ENCODE peak calls at places on chromosomes 4 and X, in eight cellular contexts. R is GM12878, T is endothelial cell of umbilical vein, Y is HCT116, B is SK-N-SH, O is HepG2, P is H1, C is K562. S is an unnamed sample.

GRCh38 chr4:21517460-21517859 is 431.1 kb downstream of the KCNIP4 start:
- DNase-seq in O (no peak), P (no peak), B (no peak), T (no peak), Y (no peak), R (no peak), C (no peak), S (no peak)

GRCh38 chrX:49269768-49270248 is at the start of gene PPP1R3F:
- DNase-seq in C (no peak), Y (no peak), P (no peak), O (no peak), R (no peak), B (no peak), T (peak), S (no peak)

GRCh38 chrX:139720136-139720535 is 12.2 kb upstream of the MCF2 start:
- DNase-seq in R (no peak), P (peak), B (no peak), T (peak), C (no peak), O (peak), Y (no peak), S (no peak)

GRCh38 chrX:154526901-154527675 is 11.1 kb upstream of the FAM3A start:
- DNase-seq in B (peak), T (peak), C (peak), Y (peak), O (peak), P (no peak), R (peak), S (no peak)

GRCh38 chr4:94332983-94333590 is 9.5 kb downstream of the HPGDS start:
- DNase-seq in R (no peak), Y (no peak), O (peak), T (peak), B (no peak), C (no peak), P (no peak), S (no peak)

GRCh38 chr4:139492429-139492828 is 38.5 kb downstream of the RAB33B start:
- DNase-seq in R (no peak), B (no peak), Y (no peak), O (no peak), P (no peak), T (no peak), C (no peak), S (no peak)

GRCh38 chr4:102780476-102781144 is 19.8 kb upstream of the MANBA start:
- DNase-seq in O (peak), Y (no peak), R (no peak), P (no peak), C (peak), B (no peak), T (no peak), S (no peak)

GRCh38 chrX:9627827-9628406 is 137.7 kb downstream of the GPR143 start:
- DNase-seq in O (no peak), C (no peak), R (no peak), B (no peak), P (no peak), Y (no peak), T (no peak), S (no peak)

GRCh38 chr4:89590102-89590501 is 246.9 kb downstream of the SNCA start:
- DNase-seq in Y (no peak), O (no peak), B (no peak), C (no peak), P (no peak), R (no peak), T (no peak), S (no peak)

GRCh38 chrX:9668537-9668936 is 97.1 kb downstream of the GPR143 start:
- DNase-seq in B (no peak), R (no peak), C (no peak), Y (no peak), T (no peak), O (no peak), P (no peak), S (no peak)

GRCh38 chr4:182872886-182873285 is 44.3 kb downstream of the DCTD start:
- DNase-seq in O (no peak), P (no peak), R (no peak), C (no peak), B (no peak), Y (no peak), T (no peak), S (no peak)

GRCh38 chr4:101835121-101835904 is 44.8 kb downstream of the BANK1 start:
- DNase-seq in B (peak), P (no peak), Y (no peak), R (no peak), T (peak), O (peak), C (no peak), S (no peak)

GRCh38 chrX:41737065-41737464 is 13.1 kb downstream of the GPR82 start:
- DNase-seq in C (peak), T (no peak), O (no peak), Y (no peak), R (no peak), P (no peak), B (no peak), S (no peak)

GRCh38 chrX:817759-818158 is 187.2 kb downstream of the SHOX start:
- DNase-seq in O (no peak), Y (no peak), R (no peak), B (no peak), T (no peak), P (no peak), C (no peak), S (no peak)

GRCh38 chr4:72468904-72469502 is 100.0 kb downstream of the ADAMTS3 start:
- DNase-seq in R (no peak), T (peak), O (peak), P (no peak), Y (peak), B (no peak), C (peak), S (peak)

GRCh38 chr4:88177981-88178632 is 19.7 kb upstream of the ABCG2 start:
- DNase-seq in B (no peak), T (peak), C (peak), O (peak), P (peak), R (no peak), Y (peak), S (peak)

GRCh38 chrX:66051989-66052388 is 12.1 kb upstream of the VSIG4 start:
- DNase-seq in P (no peak), R (no peak), C (no peak), Y (no peak), O (no peak), T (no peak), B (no peak), S (no peak)

GRCh38 chr4:131001371-131001770 is 1905.4 kb downstream of the C4orf33 start:
- DNase-seq in P (no peak), O (no peak), C (no peak), T (peak), R (no peak), Y (no peak), B (no peak), S (no peak)

GRCh38 chrX:56764153-56764974 is 35.3 kb downstream of the NBDY start:
- DNase-seq in R (peak), P (no peak), O (peak), C (peak), Y (peak), T (peak), B (peak), S (peak)

GRCh38 chr4:149997881-149998421 is 80.3 kb upstream of the DCLK2 start:
- DNase-seq in C (no peak), T (peak), B (no peak), Y (peak), P (no peak), O (peak), R (no peak), S (no peak)

GRCh38 chr4:7588002-7588401 is 153.3 kb upstream of the PSAPL1 start:
- DNase-seq in Y (no peak), O (no peak), B (no peak), C (no peak), R (no peak), T (no peak), P (no peak), S (no peak)

GRCh38 chrX:39576081-39576701 is 521.6 kb downstream of the BCOR start:
- DNase-seq in C (no peak), O (no peak), Y (no peak), B (peak), R (no peak), T (no peak), P (no peak), S (no peak)

GRCh38 chr4:2923141-2923551 is 40.1 kb downstream of the NOP14 start:
- DNase-seq in O (no peak), Y (no peak), R (no peak), B (no peak), P (no peak), T (no peak), C (no peak), S (no peak)

GRCh38 chr4:184064877-184065276 is 152.8 kb downstream of the ENPP6 start:
- DNase-seq in T (no peak), O (peak), P (no peak), Y (no peak), B (no peak), R (no peak), C (no peak), S (no peak)

GRCh38 chrX:74656079-74656745 is 41.8 kb upstream of the RLIM start:
- DNase-seq in C (no peak), P (no peak), T (no peak), O (no peak), B (no peak), R (no peak), Y (no peak), S (no peak)

GRCh38 chrX:119503484-119503861 is 35.2 kb downstream of the SLC25A5 start:
- DNase-seq in O (peak), R (no peak), Y (no peak), T (peak), B (no peak), P (no peak), C (no peak), S (no peak)

DNA sequence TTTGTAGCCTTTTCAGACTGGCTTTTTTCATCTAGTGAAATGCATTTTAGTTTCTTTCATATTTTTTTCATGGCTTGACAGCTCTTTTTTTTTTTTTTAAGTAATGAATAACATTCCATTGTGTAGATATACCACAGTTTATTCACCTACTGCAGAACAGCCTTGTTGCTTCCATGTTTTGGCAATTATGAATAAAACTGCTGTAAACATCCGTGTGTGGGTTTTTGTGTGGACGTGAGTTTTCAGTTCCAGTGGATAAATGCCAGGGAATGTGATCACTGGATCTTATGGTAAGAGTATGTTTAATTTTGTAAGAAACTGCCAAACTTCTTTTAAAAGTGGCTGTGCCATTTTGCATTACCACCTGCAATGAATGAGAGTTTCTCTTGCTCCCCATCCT is 160.8 kb downstream of the SOWAHB start:
- DNase-seq in R (no peak), C (no peak), B (no peak), P (no peak), O (no peak), T (no peak), Y (no peak), S (no peak)
- H3K9ac ChIP-seq in R (no peak), C (no peak), B (no peak), P (no peak), O (no peak), T (no peak), Y (no peak), S (no peak)

GRCh38 chr4:1008840-1009646 is 2.4 kb upstream of the FGFRL1 start:
- DNase-seq in R (no peak), C (no peak), B (no peak), Y (no peak), O (no peak), P (no peak), T (peak), S (no peak)
- TF ChIP-seq POLR2AphosphoS5 in R (no peak), C (no peak), B (no peak), Y (no peak), O (no peak), P (no peak), T (no peak), S (no peak)

DNA sequence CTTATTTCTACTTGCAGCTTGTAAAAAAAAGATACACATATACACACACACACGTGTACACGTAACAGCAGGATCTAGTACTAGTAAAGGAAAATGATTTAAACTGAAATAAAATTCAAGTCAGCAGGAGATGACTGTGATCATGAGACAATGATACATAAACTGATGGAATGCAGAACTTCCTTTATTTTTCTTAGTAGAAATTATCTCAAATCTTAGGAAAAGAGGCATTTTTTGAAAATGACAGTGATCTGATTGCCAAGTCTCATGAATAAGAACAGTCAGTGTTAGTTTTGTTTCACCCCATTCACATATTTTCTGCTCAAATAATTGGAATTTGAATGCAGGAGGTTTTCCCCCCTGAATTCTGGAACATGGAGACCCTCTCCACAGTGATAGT is 11.2 kb downstream of the APBB2 start:
- DNase-seq in Y (no peak), R (no peak), P (no peak), O (no peak), B (no peak), T (peak), C (no peak), S (no peak)
- H3K9ac ChIP-seq in Y (no peak), R (no peak), P (no peak), O (no peak), B (peak), T (peak), C (no peak), S (no peak)

GRCh38 chr4:169070071-169070894 is 60.2 kb upstream of the CBR4 start:
- DNase-seq in P (peak), B (no peak), C (no peak), O (peak), Y (peak), T (peak), R (no peak), S (peak)
- TF ChIP-seq POLR2AphosphoS5 in P (no peak), B (no peak), C (no peak), O (no peak), Y (peak), T (no peak), R (no peak), S (no peak)

GRCh38 chr4:81519428-81519775 is 47.7 kb upstream of the RASGEF1B start:
- DNase-seq in R (no peak), P (no peak), B (no peak), Y (no peak), O (no peak), T (no peak), C (no peak), S (no peak)
- H3K9ac ChIP-seq in R (no peak), P (no peak), B (no peak), Y (no peak), O (no peak), T (no peak), C (no peak), S (no peak)

GRCh38 chr4:174061026-174061425 is 222.4 kb downstream of the FBXO8 start:
- DNase-seq in Y (no peak), O (no peak), R (no peak), B (no peak), T (no peak), C (no peak), P (no peak), S (no peak)
- TF ChIP-seq POLR2AphosphoS5 in Y (no peak), O (no peak), R (no peak), B (no peak), T (no peak), C (no peak), P (no peak), S (no peak)